ENCODE peak calls at places on chromosomes 1 and 21, in seven cellular contexts. P is left ventricle myocardium inferior, G is fibroblast of lung, H is fibroblast of mammary gland, D is hepatocyte, Q is brain microvascular endothelial cell, X is right lobe of liver. A is an unnamed sample.

GRCh38 chr21:46063227-46063626 is 34.7 kb upstream of the COL6A2 start:
- DNase-seq in G (peak; percentile 38), Q (no peak), P (no peak), H (peak; percentile 62), X (no peak), D (no peak), A (no peak)

GRCh38 chr1:226429051-226429461 is 21.2 kb upstream of the PARP1 start:
- DNase-seq in X (no peak), G (no peak), H (no peak), Q (no peak), P (no peak), D (no peak), A (no peak)

GRCh38 chr1:236403905-236404696 is 10.0 kb downstream of the EDARADD start:
- DNase-seq in X (no peak), D (no peak), H (no peak), Q (no peak), P (no peak), G (no peak), A (no peak)

GRCh38 chr1:3211996-3212395 is 143.0 kb downstream of the PRDM16 start:
- DNase-seq in Q (no peak), P (no peak), G (no peak), H (no peak), X (no peak), D (no peak), A (no peak)

GRCh38 chr1:245546875-245547274 is 392.1 kb downstream of the KIF26B start:
- DNase-seq in G (no peak), Q (no peak), P (no peak), D (no peak), H (no peak), X (no peak), A (no peak)

GRCh38 chr1:211089536-211089935 is 44.4 kb downstream of the KCNH1 start:
- DNase-seq in X (no peak), P (no peak), G (no peak), H (no peak), Q (no peak), D (no peak), A (no peak)

GRCh38 chr1:77847621-77848080 is 40.8 kb upstream of the NEXN start:
- DNase-seq in G (no peak), X (no peak), Q (no peak), D (no peak), P (no peak), H (no peak), A (no peak)

GRCh38 chr1:214303538-214303937 is 22.6 kb downstream of the SMYD2 start:
- DNase-seq in X (no peak), G (peak; percentile 26), H (peak; percentile 45), P (no peak), Q (no peak), D (no peak), A (no peak)

GRCh38 chr1:118325545-118326225 is 140.7 kb upstream of the SPAG17 start:
- DNase-seq in G (no peak), D (no peak), Q (no peak), P (no peak), H (peak; percentile 65), X (no peak), A (peak; percentile 34)

GRCh38 chr1:225572422-225572821 is 80.5 kb downstream of the ENAH start:
- DNase-seq in P (no peak), X (no peak), H (peak; percentile 66), Q (peak; percentile 48), G (peak; percentile 17), D (peak; percentile 19), A (peak; percentile 58)

GRCh38 chr1:53641481-53642214 is 97.3 kb downstream of the GLIS1 start:
- DNase-seq in D (no peak), X (no peak), G (no peak), P (no peak), Q (no peak), H (no peak), A (no peak)

GRCh38 chr1:59553381-59553780 is 256.5 kb downstream of the FGGY start:
- DNase-seq in G (no peak), X (no peak), D (no peak), Q (peak; percentile 71), P (no peak), H (no peak), A (no peak)

GRCh38 chr1:35929730-35930592 is 944 bp upstream of the AGO3 start:
- DNase-seq in Q (peak; percentile 33), H (peak; percentile 60), G (peak; percentile 63), X (peak; percentile 38), P (peak; percentile 53), D (peak; percentile 65), A (peak; percentile 36)

GRCh38 chr1:32988665-32989064 is 24.1 kb upstream of the RNF19B start:
- DNase-seq in P (no peak), X (peak; percentile 55), D (no peak), H (peak; percentile 92), G (peak; percentile 87), Q (peak; percentile 84), A (peak; percentile 65)

GRCh38 chr1:52054496-52055065 is 410 bp downstream of the TXNDC12 start:
- DNase-seq in Q (no peak), X (no peak), P (no peak), H (no peak), G (no peak), D (peak; percentile 5), A (no peak)

GRCh38 chr1:166184897-166185296 is 18.1 kb upstream of the FAM78B start:
- DNase-seq in X (no peak), G (no peak), D (no peak), Q (no peak), P (no peak), H (peak; percentile 18), A (no peak)

GRCh38 chr1:201085902-201086735 is 26.1 kb downstream of the CACNA1S start:
- DNase-seq in X (peak; percentile 67), D (peak; percentile 70), Q (peak; percentile 30), G (peak; percentile 44), H (peak; percentile 42), P (peak; percentile 34), A (peak; percentile 30)

GRCh38 chr1:37605806-37606474 is 10.2 kb upstream of the GNL2 start:
- DNase-seq in G (no peak), X (no peak), H (peak; percentile 6), Q (peak; percentile 3), P (no peak), D (no peak), A (no peak)

GRCh38 chr1:94479682-94480081 is 61.5 kb downstream of the ABCD3 start:
- DNase-seq in P (no peak), X (no peak), D (no peak), Q (no peak), G (no peak), H (no peak), A (no peak)

GRCh38 chr21:42626171-42626570 is 27.2 kb upstream of the PDE9A start:
- DNase-seq in Q (no peak), G (no peak), P (no peak), D (no peak), H (no peak), X (no peak), A (no peak)

GRCh38 chr1:110102081-110102480 is 10.2 kb upstream of the UBL4B start:
- DNase-seq in Q (no peak), H (no peak), X (no peak), G (no peak), P (no peak), D (no peak), A (peak; percentile 47)

GRCh38 chr1:161309868-161310267 is at the start of gene MPZ:
- DNase-seq in G (no peak), H (no peak), X (no peak), Q (no peak), P (no peak), D (no peak), A (no peak)

GRCh38 chr1:161311595-161312181 is 1.9 kb upstream of the MPZ start:
- DNase-seq in P (no peak), G (no peak), X (no peak), H (no peak), D (no peak), Q (no peak), A (no peak)

GRCh38 chr1:161313554-161314200 is 504 bp upstream of the SDHC start:
- DNase-seq in D (no peak), Q (no peak), G (no peak), X (no peak), P (no peak), H (no peak), A (no peak)

GRCh38 chr1:161314201-161314981 is at the start of gene SDHC:
- DNase-seq in H (peak; percentile 86), D (peak; percentile 95), X (peak; percentile 90), G (peak; percentile 90), Q (peak; percentile 82), P (peak; percentile 90), A (peak; percentile 96)
- TF ChIP-seq CTCF in H (peak; percentile 40), D (peak; percentile 47), X (no peak), G (peak; percentile 40), Q (peak; percentile 75), P (peak; percentile 23), A (peak; percentile 54)

GRCh38 chr21:44921928-44922327 is 1.2 kb upstream of the ITGB2 start:
- DNase-seq in G (no peak), P (no peak), H (no peak), X (no peak), D (no peak), Q (no peak), A (no peak)
- H3K4me3 ChIP-seq in G (no peak overlapping the region), P (no peak overlapping the region), H (no peak overlapping the region), X (no peak overlapping the region), D (no peak overlapping the region), Q (no peak overlapping the region), A (no peak overlapping the region)

GRCh38 chr1:112674986-112675727 is 698 bp downstream of the MOV10 start:
- DNase-seq in X (peak; percentile 72), D (peak; percentile 77), Q (no peak), H (peak; percentile 7), P (peak; percentile 49), G (peak; percentile 21), A (peak; percentile 27)
- TF ChIP-seq CTCF in X (peak; percentile 7), D (peak; percentile 19), Q (no peak), H (no peak), P (peak; percentile 34), G (peak; percentile 8), A (no peak)

GRCh38 chr1:89822109-89822962 is 1.5 kb downstream of the LRRC8D start:
- DNase-seq in G (no peak), Q (no peak), P (peak; percentile 24), H (no peak), D (no peak), X (peak; percentile 20), A (no peak)

GRCh38 chr1:89826594-89826993 is 5.8 kb downstream of the LRRC8D start:
- DNase-seq in G (no peak), X (no peak), P (no peak), Q (no peak), H (no peak), D (no peak), A (no peak)

GRCh38 chr1:89821322-89822108 is 683 bp downstream of the LRRC8D start:
- DNase-seq in G (peak; percentile 20), H (no peak), D (peak; percentile 82), Q (no peak), P (peak; percentile 51), X (peak; percentile 61), A (peak; percentile 59)

GRCh38 chr1:89822999-89823628 is 2.3 kb downstream of the LRRC8D start:
- DNase-seq in X (no peak), D (peak; percentile 22), Q (no peak), H (peak; percentile 64), G (peak; percentile 77), P (no peak), A (peak; percentile 34)

DNA sequence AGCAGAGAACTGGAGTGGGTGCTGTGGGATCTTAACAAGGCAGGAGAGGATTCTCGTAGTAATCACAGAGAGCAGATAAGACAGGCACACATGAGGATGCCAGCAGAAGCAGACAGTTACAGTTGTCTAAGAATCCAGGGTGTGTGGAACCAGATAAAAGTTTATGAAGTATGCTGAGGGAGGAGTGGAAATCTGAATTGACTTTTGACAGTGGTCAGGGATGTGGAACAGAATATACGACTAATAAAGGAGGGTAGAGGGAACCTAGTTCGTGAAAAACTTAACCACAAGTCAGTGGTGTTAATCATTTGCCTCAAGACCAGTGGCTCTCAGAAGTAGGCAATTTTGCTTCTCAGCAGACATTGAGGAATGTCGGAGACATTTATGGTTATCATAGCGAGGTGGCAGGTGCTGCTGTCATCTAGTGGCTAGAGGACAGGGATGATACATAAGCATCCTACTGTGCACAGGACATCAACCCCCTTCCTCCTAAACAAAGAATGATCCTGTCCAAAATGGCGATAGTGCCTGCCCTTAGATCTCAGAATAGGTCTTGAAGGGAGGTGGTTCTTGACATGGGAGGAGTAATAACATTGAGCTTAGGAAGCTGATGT is 3.0 kb downstream of the LRRC8D start:
- DNase-seq in D (no peak), P (no peak), H (no peak), X (no peak), G (no peak), Q (no peak), A (no peak)
- H3K4me3 ChIP-seq in D (no peak overlapping the region), P (peak overlapping the region; percentile 90), H (no peak overlapping the region), X (no peak overlapping the region), G (no peak overlapping the region), Q (no peak overlapping the region), A (no peak overlapping the region)

A was measured in foreskin fibroblast.